ENCODE peak calls at places on chromosomes 2 and 18, in four cellular contexts. One of them, this sample, is unnamed.

GRCh38 chr2:238925281-238925680 is 77.4 kb downstream of the TWIST2 start:
- DNase-seq in SK-N-SH: no peak
- DNase-seq in transverse colon: no peak
- DNase-seq in tibial nerve: no peak
- DNase-seq in this sample: no peak

GRCh38 chr2:214716811-214717560 is 92.5 kb downstream of the BARD1 start:
- DNase-seq in SK-N-SH: no peak
- DNase-seq in transverse colon: no peak
- DNase-seq in tibial nerve: no peak
- DNase-seq in this sample: peak; percentile 47

GRCh38 chr2:19630921-19631320 is 270.9 kb downstream of the TTC32 start:
- DNase-seq in SK-N-SH: no peak
- DNase-seq in transverse colon: no peak
- DNase-seq in tibial nerve: no peak
- DNase-seq in this sample: no peak

GRCh38 chr2:67476808-67477790 is 80.0 kb downstream of the ETAA1 start:
- DNase-seq in SK-N-SH: peak; percentile 33
- DNase-seq in transverse colon: peak; percentile 45
- DNase-seq in tibial nerve: no peak
- DNase-seq in this sample: no peak

GRCh38 chr2:11559066-11559785 is 25.4 kb downstream of the GREB1 start:
- DNase-seq in SK-N-SH: no peak
- DNase-seq in transverse colon: no peak
- DNase-seq in tibial nerve: no peak
- DNase-seq in this sample: peak; percentile 14

GRCh38 chr18:8808001-8808400 is 102.6 kb downstream of the MTCL1 start:
- DNase-seq in SK-N-SH: peak; percentile 79
- DNase-seq in transverse colon: no peak
- DNase-seq in tibial nerve: no peak
- DNase-seq in this sample: no peak

GRCh38 chr2:206232287-206233035 is 42.0 kb upstream of the ZDBF2 start:
- DNase-seq in SK-N-SH: no peak
- DNase-seq in transverse colon: no peak
- DNase-seq in tibial nerve: no peak
- DNase-seq in this sample: no peak

GRCh38 chr18:23530195-23530594 is 26.9 kb downstream of the RMC1 start:
- DNase-seq in SK-N-SH: no peak
- DNase-seq in transverse colon: no peak
- DNase-seq in tibial nerve: no peak
- DNase-seq in this sample: no peak

GRCh38 chr2:142596334-142597088 is 281.0 kb upstream of the KYNU start:
- DNase-seq in SK-N-SH: no peak
- DNase-seq in transverse colon: no peak
- DNase-seq in tibial nerve: no peak
- DNase-seq in this sample: no peak

GRCh38 chr2:145488571-145488970 is 968.7 kb upstream of the ZEB2 start:
- DNase-seq in SK-N-SH: no peak
- DNase-seq in transverse colon: no peak
- DNase-seq in tibial nerve: no peak
- DNase-seq in this sample: no peak

GRCh38 chr2:217655656-217656055 is 347.1 kb downstream of the TNS1 start:
- DNase-seq in SK-N-SH: no peak
- DNase-seq in transverse colon: no peak
- DNase-seq in tibial nerve: no peak
- DNase-seq in this sample: no peak

GRCh38 chr2:85433511-85434089 is 15.1 kb downstream of the SH2D6 start:
- DNase-seq in SK-N-SH: peak; percentile 91
- DNase-seq in transverse colon: peak; percentile 79
- DNase-seq in tibial nerve: peak; percentile 82
- DNase-seq in this sample: peak; percentile 93

GRCh38 chr2:186534406-186534805 is 48.3 kb downstream of the ZC3H15 start:
- DNase-seq in SK-N-SH: no peak
- DNase-seq in transverse colon: no peak
- DNase-seq in tibial nerve: no peak
- DNase-seq in this sample: no peak

GRCh38 chr2:102310964-102311640 is at the start of gene IL1RL1:
- DNase-seq in SK-N-SH: no peak
- DNase-seq in transverse colon: no peak
- DNase-seq in tibial nerve: no peak
- DNase-seq in this sample: no peak

GRCh38 chr2:119659601-119660342 is 19.2 kb upstream of the TMEM177 start:
- DNase-seq in SK-N-SH: peak; percentile 51
- DNase-seq in transverse colon: peak; percentile 42
- DNase-seq in tibial nerve: peak; percentile 26
- DNase-seq in this sample: no peak

GRCh38 chr2:6692819-6693218 is 172.9 kb downstream of the CMPK2 start:
- DNase-seq in SK-N-SH: no peak
- DNase-seq in transverse colon: no peak
- DNase-seq in tibial nerve: no peak
- DNase-seq in this sample: no peak

GRCh38 chr2:32745191-32745590 is 117.3 kb downstream of the TTC27 start:
- DNase-seq in SK-N-SH: no peak
- DNase-seq in transverse colon: no peak
- DNase-seq in tibial nerve: no peak
- DNase-seq in this sample: no peak

GRCh38 chr18:49581369-49581768 is 19.5 kb downstream of the LIPG start:
- DNase-seq in SK-N-SH: no peak
- DNase-seq in transverse colon: no peak
- DNase-seq in tibial nerve: no peak
- DNase-seq in this sample: no peak

GRCh38 chr2:169664978-169665930 is 29.0 kb downstream of the CFAP210 start:
- DNase-seq in SK-N-SH: no peak
- DNase-seq in transverse colon: no peak
- DNase-seq in tibial nerve: no peak
- DNase-seq in this sample: no peak

GRCh38 chr2:157934684-157935377 is 58.7 kb upstream of the ACVR1 start:
- DNase-seq in SK-N-SH: no peak
- DNase-seq in transverse colon: no peak
- DNase-seq in tibial nerve: no peak
- DNase-seq in this sample: no peak

GRCh38 chr2:71669628-71670429 is 216.5 kb downstream of the DYSF start:
- DNase-seq in SK-N-SH: peak; percentile 10
- DNase-seq in transverse colon: no peak
- DNase-seq in tibial nerve: no peak
- DNase-seq in this sample: peak; percentile 54

GRCh38 chr2:214593723-214594122 is 182.9 kb downstream of the VWC2L start:
- DNase-seq in SK-N-SH: no peak
- DNase-seq in transverse colon: no peak
- DNase-seq in tibial nerve: no peak
- DNase-seq in this sample: no peak

GRCh38 chr2:196170202-196170680 is 1.1 kb downstream of the STK17B start:
- DNase-seq in SK-N-SH: peak; percentile 36
- DNase-seq in transverse colon: peak; percentile 56
- DNase-seq in tibial nerve: peak; percentile 47
- DNase-seq in this sample: no peak

GRCh38 chr2:188984126-188984525 is 10.0 kb downstream of the COL3A1 start:
- DNase-seq in SK-N-SH: no peak
- DNase-seq in transverse colon: no peak
- DNase-seq in tibial nerve: no peak
- DNase-seq in this sample: no peak

GRCh38 chr2:164843346-164843841 is 1.8 kb upstream of the COBLL1 start:
- DNase-seq in SK-N-SH: no peak
- DNase-seq in transverse colon: no peak
- DNase-seq in tibial nerve: no peak
- DNase-seq in this sample: no peak

GRCh38 chr2:217854684-217855083 is 148.1 kb downstream of the TNS1 start:
- DNase-seq in SK-N-SH: no peak
- DNase-seq in transverse colon: no peak
- DNase-seq in tibial nerve: no peak
- DNase-seq in this sample: no peak

GRCh38 chr2:170694316-170694715 is 20.8 kb upstream of the SP5 start:
- DNase-seq in SK-N-SH: no peak
- DNase-seq in transverse colon: no peak
- DNase-seq in tibial nerve: no peak
- DNase-seq in this sample: no peak

GRCh38 chr2:86480105-86480504 is 38.9 kb downstream of the KDM3A start:
- DNase-seq in SK-N-SH: no peak
- DNase-seq in transverse colon: no peak
- DNase-seq in tibial nerve: no peak
- DNase-seq in this sample: no peak

GRCh38 chr2:88170472-88170892 is 336 bp downstream of the THNSL2 start:
- DNase-seq in SK-N-SH: peak; percentile 39
- DNase-seq in transverse colon: no peak
- DNase-seq in tibial nerve: peak; percentile 30
- DNase-seq in this sample: no peak

GRCh38 chr2:112451317-112451716 is 17.9 kb upstream of the RGPD8 start:
- DNase-seq in SK-N-SH: no peak
- DNase-seq in transverse colon: no peak
- DNase-seq in tibial nerve: no peak
- DNase-seq in this sample: no peak

GRCh38 chr18:4181882-4182568 is 273.1 kb downstream of the DLGAP1 start:
- DNase-seq in SK-N-SH: no peak
- DNase-seq in transverse colon: no peak
- DNase-seq in tibial nerve: no peak
- DNase-seq in this sample: no peak

GRCh38 chr2:99354060-99354459 is 16.9 kb downstream of the EIF5B start:
- DNase-seq in SK-N-SH: no peak
- DNase-seq in transverse colon: no peak
- DNase-seq in tibial nerve: no peak
- DNase-seq in this sample: no peak

GRCh38 chr18:68778280-68778875 is 19.5 kb upstream of the CCDC102B start:
- DNase-seq in SK-N-SH: no peak
- DNase-seq in transverse colon: no peak
- DNase-seq in tibial nerve: no peak
- DNase-seq in this sample: no peak

GRCh38 chr2:15767679-15768078 is 172.7 kb upstream of the MYCN start:
- DNase-seq in SK-N-SH: no peak
- DNase-seq in transverse colon: no peak
- DNase-seq in tibial nerve: no peak
- DNase-seq in this sample: no peak

GRCh38 chr2:202841090-202841867 is 30.3 kb downstream of the ICA1L start:
- DNase-seq in SK-N-SH: no peak
- DNase-seq in transverse colon: no peak
- DNase-seq in tibial nerve: no peak
- DNase-seq in this sample: no peak

GRCh38 chr2:69780907-69781306 is 39.0 kb downstream of the ANXA4 start:
- DNase-seq in SK-N-SH: no peak
- DNase-seq in transverse colon: no peak
- DNase-seq in tibial nerve: no peak
- DNase-seq in this sample: no peak

GRCh38 chr2:31270136-31270535 is 36.2 kb downstream of the EHD3 start:
- DNase-seq in SK-N-SH: no peak
- DNase-seq in transverse colon: no peak
- DNase-seq in tibial nerve: no peak
- DNase-seq in this sample: no peak

DNA sequence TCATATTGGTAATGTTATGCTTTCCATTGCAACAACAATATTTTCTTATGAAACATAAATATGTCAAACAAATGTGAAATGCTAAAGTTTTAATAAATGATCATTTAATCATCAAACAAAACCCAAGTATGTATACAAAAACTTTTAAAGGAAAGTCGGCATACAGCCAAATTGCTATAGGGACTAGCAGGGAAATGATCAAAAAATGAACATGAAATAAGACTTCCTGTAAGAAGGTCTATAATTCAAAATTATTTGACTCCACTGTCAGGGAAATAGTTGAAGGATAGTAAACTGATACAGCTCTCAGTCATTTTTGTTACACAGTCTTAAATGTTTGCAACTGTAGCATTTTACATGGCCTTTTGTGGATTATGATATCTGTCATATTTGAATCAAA is 13.7 kb downstream of the MEIS1 start:
- DNase-seq in SK-N-SH: no peak
- DNase-seq in transverse colon: no peak
- DNase-seq in tibial nerve: no peak
- DNase-seq in this sample: no peak
- TF ChIP-seq EP300 in SK-N-SH: no peak
- TF ChIP-seq EP300 in transverse colon: no peak
- TF ChIP-seq EP300 in tibial nerve: no peak
- TF ChIP-seq EP300 in this sample: no peak

GRCh38 chr2:25374411-25374810 is 32.7 kb upstream of the DNMT3A start:
- DNase-seq in SK-N-SH: no peak
- DNase-seq in transverse colon: no peak
- DNase-seq in tibial nerve: no peak
- DNase-seq in this sample: no peak
- H3K27ac ChIP-seq in SK-N-SH: no peak overlapping the region
- H3K27ac ChIP-seq in transverse colon: no peak overlapping the region
- H3K27ac ChIP-seq in tibial nerve: no peak overlapping the region
- H3K27ac ChIP-seq in this sample: no peak overlapping the region

DNA sequence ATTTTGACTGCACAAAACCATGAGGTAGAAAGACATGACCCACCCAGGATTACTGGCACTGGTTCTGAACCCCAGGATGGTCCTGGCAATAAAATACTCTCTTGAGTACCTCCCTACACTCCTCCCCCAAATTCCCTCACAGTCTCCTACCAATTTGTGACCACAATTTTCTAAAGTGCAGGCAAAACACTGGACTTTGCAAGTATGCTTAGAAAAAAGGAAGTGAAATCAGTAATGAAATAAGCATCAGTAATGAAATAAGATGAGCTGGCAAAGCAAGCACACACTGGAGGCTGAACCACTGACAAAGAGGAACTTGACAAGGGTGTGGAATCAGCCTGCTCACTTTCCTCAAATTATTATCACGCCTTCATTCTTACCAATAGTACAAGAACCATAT is 155.3 kb upstream of the ACVR2A start:
- DNase-seq in SK-N-SH: no peak
- DNase-seq in transverse colon: no peak
- DNase-seq in tibial nerve: no peak
- DNase-seq in this sample: no peak
- TF ChIP-seq EP300 in SK-N-SH: no peak
- TF ChIP-seq EP300 in transverse colon: no peak
- TF ChIP-seq EP300 in tibial nerve: peak; percentile 63
- TF ChIP-seq EP300 in this sample: no peak

GRCh38 chr18:13658444-13659204 is 67.7 kb downstream of the FAM210A start:
- DNase-seq in SK-N-SH: no peak
- DNase-seq in transverse colon: no peak
- DNase-seq in tibial nerve: no peak
- DNase-seq in this sample: no peak

GRCh38 chr18:13649397-13650252 is 76.7 kb downstream of the FAM210A start:
- DNase-seq in SK-N-SH: no peak
- DNase-seq in transverse colon: no peak
- DNase-seq in tibial nerve: no peak
- DNase-seq in this sample: no peak

GRCh38 chr18:13657974-13658373 is 68.4 kb downstream of the FAM210A start:
- DNase-seq in SK-N-SH: no peak
- DNase-seq in transverse colon: no peak
- DNase-seq in tibial nerve: no peak
- DNase-seq in this sample: no peak

DNA sequence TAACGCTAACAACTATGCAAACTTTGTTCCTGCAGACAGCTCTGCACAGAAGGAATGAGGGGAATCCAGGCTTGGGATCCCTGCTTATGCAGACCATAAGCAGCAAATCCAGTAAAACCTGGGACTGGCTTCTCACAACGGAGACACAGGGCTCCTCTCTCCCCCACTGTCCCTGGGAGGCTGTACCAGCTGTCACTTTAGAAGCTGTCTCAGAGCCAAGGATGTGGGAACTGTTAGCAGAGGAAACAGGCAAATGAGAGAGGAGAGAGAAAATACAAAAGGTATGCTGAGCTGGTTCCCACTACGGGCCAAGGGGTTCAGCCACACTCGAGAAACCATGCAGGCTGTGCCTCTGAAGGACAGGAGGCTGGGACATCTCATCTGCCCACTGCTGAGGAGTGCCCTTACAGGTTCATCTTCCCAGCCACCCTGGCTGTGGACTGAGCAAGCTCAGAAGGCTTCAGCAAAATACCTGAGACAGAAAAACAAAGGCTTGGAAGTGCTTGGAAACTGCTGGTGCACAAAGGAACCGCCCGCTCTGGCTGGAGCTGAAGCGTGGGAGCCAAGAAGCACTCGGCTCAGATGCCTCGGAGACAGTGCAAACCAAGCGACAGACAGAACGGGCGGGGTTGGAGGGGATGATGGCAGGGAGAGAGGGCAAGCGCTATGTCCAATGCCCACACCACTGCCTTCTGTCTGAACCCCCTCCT is 72.5 kb downstream of the FAM210A start:
- DNase-seq in SK-N-SH: no peak
- DNase-seq in transverse colon: no peak
- DNase-seq in tibial nerve: no peak
- DNase-seq in this sample: no peak
- H3K27ac ChIP-seq in SK-N-SH: no peak overlapping the region
- H3K27ac ChIP-seq in transverse colon: no peak overlapping the region
- H3K27ac ChIP-seq in tibial nerve: no peak overlapping the region
- H3K27ac ChIP-seq in this sample: no peak overlapping the region

This sample was measured in suprapubic skin.